ENCODE peak calls at places on chromosome 5, in five cellular contexts. C is GM23248, A is heart right ventricle, T is endothelial cell, K is bronchial epithelial cell. U is an unnamed sample.

GRCh38 chr5:165227515-165227914 is 1722.1 kb downstream of the MAT2B start:
- DNase-seq in C (no peak), A (no peak), T (no peak), K (peak), U (no peak)

GRCh38 chr5:150065346-150065745 is 21.0 kb downstream of the CSF1R start:
- DNase-seq in C (peak), A (peak), T (no peak), K (no peak), U (no peak)

GRCh38 chr5:68230285-68230684 is 14.7 kb downstream of the PIK3R1 start:
- DNase-seq in C (no peak), A (no peak), T (no peak), K (no peak), U (no peak)

GRCh38 chr5:155017610-155018009 is 4.1 kb downstream of the KIF4B start:
- DNase-seq in C (no peak), A (no peak), T (no peak), K (peak), U (no peak)

GRCh38 chr5:116372931-116373597 is 201.6 kb downstream of the SEMA6A start:
- DNase-seq in C (no peak), A (no peak), T (no peak), K (no peak), U (no peak)

GRCh38 chr5:68738841-68739240 is 355.0 kb upstream of the SLC30A5 start:
- DNase-seq in C (no peak), A (no peak), T (no peak), K (no peak), U (no peak)

GRCh38 chr5:33736510-33736909 is 155.3 kb downstream of the ADAMTS12 start:
- DNase-seq in C (peak), A (no peak), T (no peak), K (no peak), U (no peak)

GRCh38 chr5:146620663-146621051 is 104.7 kb upstream of the GPR151 start:
- DNase-seq in C (no peak), A (no peak), T (no peak), K (no peak), U (no peak)

GRCh38 chr5:59832577-59833301 is 60.8 kb downstream of the PDE4D start:
- DNase-seq in C (no peak), A (no peak), T (no peak), K (no peak), U (no peak)

GRCh38 chr5:66864240-66864884 is 268.2 kb downstream of the MAST4 start:
- DNase-seq in C (peak), A (peak), T (peak), K (peak), U (peak)

GRCh38 chr5:79878721-79879336 is 112.2 kb downstream of the MTX3 start:
- DNase-seq in C (peak), A (no peak), T (peak), K (no peak), U (no peak)

GRCh38 chr5:155651-156410 is 35.5 kb upstream of the LRRC14B start:
- DNase-seq in C (no peak), A (peak), T (no peak), K (no peak), U (no peak)

GRCh38 chr5:73591102-73591695 is 25.7 kb downstream of the UTP15 start:
- DNase-seq in C (peak), A (peak), T (peak), K (peak), U (no peak)

GRCh38 chr5:143682221-143682620 is 129.7 kb upstream of the HMHB1 start:
- DNase-seq in C (peak), A (no peak), T (no peak), K (no peak), U (no peak)

GRCh38 chr5:81020478-81021167 is 60.5 kb downstream of the RASGRF2 start:
- DNase-seq in C (no peak), A (no peak), T (no peak), K (peak), U (no peak)

GRCh38 chr5:141596867-141597266 is 21.9 kb downstream of the DIAPH1 start:
- DNase-seq in C (no peak), A (no peak), T (no peak), K (no peak), U (no peak)

GRCh38 chr5:83567741-83568530 is 96.4 kb downstream of the VCAN start:
- DNase-seq in C (peak), A (no peak), T (no peak), K (peak), U (no peak)

GRCh38 chr5:14668247-14668646 is 3.7 kb downstream of the OTULIN start:
- DNase-seq in C (no peak), A (no peak), T (no peak), K (peak), U (peak)

GRCh38 chr5:93240228-93240834 is 340.7 kb downstream of the NR2F1-AS1 start:
- DNase-seq in C (no peak), A (no peak), T (no peak), K (no peak), U (no peak)

GRCh38 chr5:97266576-97266975 is 83.5 kb upstream of the RIOK2 start:
- DNase-seq in C (peak), A (peak), T (no peak), K (no peak), U (no peak)

GRCh38 chr5:90944116-90944515 is 385.5 kb downstream of the ADGRV1 start:
- DNase-seq in C (no peak), A (no peak), T (no peak), K (peak), U (no peak)

GRCh38 chr5:119398713-119399492 is 43.1 kb downstream of the TNFAIP8 start:
- DNase-seq in C (peak), A (peak), T (no peak), K (no peak), U (no peak)

GRCh38 chr5:133285583-133286021 is 233.8 kb downstream of the HSPA4 start:
- DNase-seq in C (peak), A (peak), T (no peak), K (peak), U (no peak)

GRCh38 chr5:75509956-75510355 is 1.5 kb downstream of the CERT1 start:
- DNase-seq in C (peak), A (no peak), T (no peak), K (peak), U (no peak)

GRCh38 chr5:78696637-78697036 is 48.1 kb upstream of the LHFPL2 start:
- DNase-seq in C (no peak), A (no peak), T (no peak), K (peak), U (no peak)

U was measured in T-cell.